ENCODE peak calls at places on chromosomes 4 and X, in nine cellular contexts. E is prostate gland, C is GM12891, L is GM12892, D is sigmoid colon, K is GM12878, Y is stomach, M is Panc1, X is GM23338. R is an unnamed sample.
A peak's percentile ranks its signal among the peaks of the same experiment; 100 is the strongest.

GRCh38 chr4:67909910-67910905 is 26.4 kb upstream of the TMPRSS11D start:
- DNase-seq in E (no peak), C (no peak), L (no peak), D (no peak), K (no peak), Y (no peak), M (no peak), X (peak; percentile 28), R (no peak)

GRCh38 chr4:156998500-156999174 is 27.0 kb upstream of the PDGFC start:
- DNase-seq in E (no peak), C (no peak), L (no peak), D (no peak), K (no peak), Y (no peak), M (no peak), X (no peak), R (no peak)

GRCh38 chrX:156000361-156000926 is 2.9 kb downstream of the IL9R start:
- DNase-seq in E (no peak), C (no peak), L (no peak), D (no peak), K (no peak), Y (no peak), M (no peak), X (no peak), R (no peak)

GRCh38 chrX:11040976-11041375 is 70.2 kb upstream of the HCCS start:
- DNase-seq in E (no peak), C (no peak), L (no peak), D (no peak), K (no peak), Y (no peak), M (no peak), X (no peak), R (no peak)

GRCh38 chr4:144754562-144755410 is 108.8 kb downstream of the HHIP start:
- DNase-seq in E (no peak), C (peak; percentile 1), L (no peak), D (no peak), K (no peak), Y (no peak), M (no peak), X (peak; percentile 62), R (no peak)

GRCh38 chr4:170849969-170850368 is 760.2 kb upstream of the AADAT start:
- DNase-seq in E (no peak), C (no peak), L (no peak), D (no peak), K (peak; percentile 15), Y (no peak), M (no peak), X (no peak), R (no peak)

GRCh38 chrX:123348468-123348867 is 164.4 kb downstream of the GRIA3 start:
- DNase-seq in E (no peak), C (no peak), L (no peak), D (no peak), K (no peak), Y (no peak), M (no peak), X (peak; percentile 49), R (no peak)

GRCh38 chr4:38160487-38161207 is 200.4 kb downstream of the PTTG2 start:
- DNase-seq in E (no peak), C (peak; percentile 37), L (peak; percentile 32), D (peak; percentile 72), K (peak; percentile 69), Y (no peak), M (no peak), X (peak; percentile 71), R (no peak)

GRCh38 chr4:46386570-46386969 is 3.4 kb downstream of the GABRA2 start:
- DNase-seq in E (no peak), C (no peak), L (no peak), D (no peak), K (no peak), Y (no peak), M (no peak), X (peak; percentile 70), R (no peak)

GRCh38 chr4:17098946-17099345 is 200.5 kb upstream of the LDB2 start:
- DNase-seq in E (no peak), C (no peak), L (no peak), D (no peak), K (no peak), Y (no peak), M (no peak), X (no peak), R (no peak)

GRCh38 chr4:154466336-154466735 is 25.3 kb downstream of the DCHS2 start:
- DNase-seq in E (no peak), C (no peak), L (no peak), D (no peak), K (no peak), Y (no peak), M (no peak), X (peak; percentile 73), R (no peak)

GRCh38 chrX:136246201-136246600 is 5.0 kb downstream of the MAP7D3 start:
- DNase-seq in E (no peak), C (no peak), L (no peak), D (no peak), K (no peak), Y (no peak), M (no peak), X (no peak), R (no peak)

GRCh38 chr4:152264106-152264505 is 271.8 kb downstream of the FBXW7 start:
- DNase-seq in E (no peak), C (no peak), L (no peak), D (no peak), K (no peak), Y (no peak), M (no peak), X (no peak), R (no peak)

GRCh38 chr4:152269448-152270191 is 266.3 kb downstream of the FBXW7 start:
- DNase-seq in E (no peak), C (no peak), L (no peak), D (no peak), K (no peak), Y (no peak), M (no peak), X (no peak), R (no peak)

GRCh38 chr4:152266831-152267480 is 268.9 kb downstream of the FBXW7 start:
- DNase-seq in E (no peak), C (no peak), L (no peak), D (no peak), K (no peak), Y (no peak), M (no peak), X (no peak), R (no peak)

GRCh38 chr4:152267811-152268210 is 268.1 kb downstream of the FBXW7 start:
- DNase-seq in E (no peak), C (no peak), L (no peak), D (no peak), K (no peak), Y (no peak), M (no peak), X (no peak), R (no peak)

GRCh38 chr4:152265149-152265621 is 270.7 kb downstream of the FBXW7 start:
- DNase-seq in E (peak; percentile 30), C (no peak), L (no peak), D (no peak), K (no peak), Y (peak; percentile 39), M (peak; percentile 18), X (no peak), R (no peak)
- TF ChIP-seq POLR2AphosphoS5 in E (no peak), C (no peak), L (no peak), D (no peak), K (no peak), Y (no peak), M (no peak), X (no peak), R (no peak)

DNA sequence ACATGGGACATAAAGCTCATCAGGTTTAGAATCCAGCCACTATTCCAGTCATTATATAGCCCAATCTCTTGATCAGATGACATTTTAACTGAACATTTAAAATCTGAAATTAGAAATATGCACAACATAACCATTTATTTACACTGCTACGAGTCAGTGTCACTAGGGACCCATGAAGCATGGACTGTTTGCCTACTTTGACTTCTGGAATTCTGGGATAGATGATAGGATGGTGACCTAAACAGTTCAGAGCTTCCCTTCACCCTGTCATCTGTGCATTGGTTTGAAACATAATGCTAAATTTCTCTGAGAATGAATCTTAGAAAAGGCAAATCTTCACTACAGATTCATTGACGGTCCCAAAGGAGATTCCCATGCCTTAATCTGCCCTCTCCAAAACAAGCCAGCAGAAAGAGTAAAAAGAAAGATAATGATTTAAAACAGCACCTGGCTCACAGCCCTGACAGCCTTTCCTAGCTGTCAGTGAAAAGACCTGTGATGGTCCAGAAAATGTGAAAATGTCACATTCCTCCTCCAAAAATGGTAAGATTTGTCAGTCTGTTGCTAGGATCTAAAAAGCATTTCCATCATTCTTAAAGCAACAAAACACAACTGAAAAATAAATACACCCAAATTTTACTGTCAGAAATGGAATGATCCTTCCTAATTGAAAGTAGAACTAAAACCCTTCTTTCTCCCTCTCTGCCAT is 18.8 kb upstream of the HERC3 start:
- DNase-seq in E (no peak), C (no peak), L (no peak), D (no peak), K (no peak), Y (no peak), M (no peak), X (no peak), R (no peak)
- TF ChIP-seq POLR2AphosphoS5 in E (no peak), C (no peak), L (no peak), D (no peak), K (no peak), Y (no peak), M (no peak), X (no peak), R (no peak)

GRCh38 chrX:115330498-115331138 is 41.1 kb downstream of the LUZP4 start:
- DNase-seq in E (peak; percentile 5), C (peak; percentile 18), L (peak; percentile 24), D (peak; percentile 71), K (peak; percentile 40), Y (no peak), M (peak; percentile 42), X (peak; percentile 70), R (no peak)

GRCh38 chrX:115333446-115333845 is 43.9 kb downstream of the LUZP4 start:
- DNase-seq in E (no peak), C (no peak), L (no peak), D (no peak), K (no peak), Y (no peak), M (no peak), X (no peak), R (no peak)

GRCh38 chrX:115337735-115338134 is 48.2 kb downstream of the LUZP4 start:
- DNase-seq in E (no peak), C (no peak), L (no peak), D (no peak), K (no peak), Y (no peak), M (no peak), X (no peak), R (no peak)

DNA sequence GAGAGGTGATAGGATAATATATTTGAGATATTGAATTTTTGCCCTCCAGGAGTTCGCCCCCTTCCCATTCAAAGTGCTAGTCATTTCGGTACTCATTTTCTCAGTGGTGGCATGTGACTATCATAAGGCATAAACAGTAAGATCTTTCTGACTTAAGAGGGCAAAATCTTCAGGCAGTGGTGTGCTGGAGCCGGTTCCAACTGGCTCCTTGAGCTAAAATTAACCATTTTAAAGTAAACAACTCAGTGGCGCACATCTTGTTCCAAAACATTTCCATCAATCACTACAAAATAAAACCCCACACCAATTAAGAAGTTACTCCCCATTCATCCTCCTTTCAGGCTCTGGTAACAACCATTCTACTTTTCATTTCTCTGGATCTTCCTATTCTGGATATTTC is 43.3 kb downstream of the LUZP4 start:
- DNase-seq in E (no peak), C (no peak), L (no peak), D (no peak), K (no peak), Y (no peak), M (no peak), X (no peak), R (no peak)
- TF ChIP-seq POLR2AphosphoS5 in E (no peak), C (no peak), L (no peak), D (no peak), K (no peak), Y (no peak), M (no peak), X (no peak), R (no peak)

GRCh38 chr4:87057835-87058234 is 123.0 kb downstream of the AFF1 start:
- DNase-seq in E (no peak), C (no peak), L (no peak), D (no peak), K (no peak), Y (no peak), M (no peak), X (no peak), R (no peak)
- TF ChIP-seq POLR2AphosphoS5 in E (no peak), C (no peak), L (no peak), D (no peak), K (no peak), Y (no peak), M (no peak), X (no peak), R (no peak)

R was measured in H1.